ENCODE peak calls at places on chromosomes 11 and 22, in seven cellular contexts. A is tibial nerve, K is tibial artery, S is heart right ventricle, D is IMR-90, X is uterus, Z is WERI-Rb-1. M is an unnamed sample. For H3K9me3, the result is how much of the 10 kb centered on the place peaks cover.

GRCh38 chr11:116989184-116989583 is 109.0 kb downstream of the SIK3 start:
- DNase-seq in A (no peak), D (no peak), Z (no peak), K (no peak), X (no peak), S (no peak), M (no peak)

GRCh38 chr11:61948505-61948904 is 1.6 kb upstream of the BEST1 start:
- DNase-seq in K (no peak), A (no peak), X (no peak), D (no peak), S (no peak), Z (no peak), M (no peak)

GRCh38 chr11:71453021-71453910 is at the start of gene NADSYN1:
- DNase-seq in K (peak), S (peak), D (peak), X (peak), A (peak), Z (peak), M (peak)

GRCh38 chr11:126188332-126189108 is 22.9 kb downstream of the RPUSD4 start:
- DNase-seq in K (no peak), D (no peak), X (no peak), Z (no peak), A (no peak), S (no peak), M (no peak)

GRCh38 chr11:75562048-75562835 is at the start of gene SERPINH1:
- DNase-seq in A (peak), K (peak), D (peak), Z (peak), X (peak), S (peak), M (peak)

GRCh38 chr22:42376721-42377177 is 55.5 kb downstream of the NFAM1 start:
- DNase-seq in S (peak), K (peak), X (peak), Z (peak), D (peak), A (peak), M (no peak)

GRCh38 chr11:61787928-61788491 is 4.4 kb downstream of the TMEM258 start:
- DNase-seq in Z (peak), A (no peak), S (no peak), K (no peak), D (peak), X (peak), M (no peak)

GRCh38 chr22:23894710-23895598 is 771 bp downstream of the MIF start:
- DNase-seq in S (peak), K (peak), A (peak), X (peak), D (peak), Z (peak), M (peak)

GRCh38 chr11:61834278-61835004 is 6.3 kb downstream of the FADS2 start:
- DNase-seq in A (peak), Z (no peak), S (peak), D (peak), X (peak), K (peak), M (peak)

GRCh38 chr22:20738394-20739089 is 35.4 kb upstream of the SERPIND1 start:
- DNase-seq in A (no peak), D (no peak), K (no peak), S (no peak), X (no peak), Z (no peak), M (no peak)

GRCh38 chr11:45927684-45928413 is 5.4 kb downstream of the LARGE2 start:
- DNase-seq in X (no peak), D (no peak), S (no peak), Z (no peak), K (peak), A (no peak), M (no peak)

GRCh38 chr11:62267576-62267975 is 2.4 kb upstream of the SCGB2A2 start:
- DNase-seq in A (no peak), K (no peak), S (no peak), D (no peak), X (no peak), Z (no peak), M (no peak)

GRCh38 chr22:37817705-37818311 is 5.4 kb upstream of the GALR3 start:
- DNase-seq in A (peak), S (peak), K (peak), D (peak), Z (peak), X (peak), M (peak)

GRCh38 chr11:72491001-72491400 is 56.7 kb upstream of the CLPB start:
- DNase-seq in A (no peak), Z (no peak), X (no peak), S (no peak), K (no peak), D (peak), M (no peak)

GRCh38 chr11:40286137-40286536 is 1173.3 kb downstream of the LRRC4C start:
- DNase-seq in S (no peak), Z (no peak), X (no peak), K (no peak), A (no peak), D (no peak), M (no peak)

GRCh38 chr11:121514401-121514981 is 61.7 kb upstream of the SORL1-AS1 start:
- DNase-seq in K (no peak), A (no peak), S (no peak), X (no peak), Z (no peak), D (no peak), M (no peak)

GRCh38 chr11:2664331-2664730 is 35.5 kb downstream of the KCNQ1OT1 start:
- DNase-seq in A (no peak), X (no peak), Z (no peak), K (no peak), S (no peak), D (no peak), M (no peak)

GRCh38 chr11:2662430-2663299 is 37.1 kb downstream of the KCNQ1OT1 start:
- DNase-seq in A (no peak), K (no peak), X (no peak), S (no peak), D (no peak), Z (no peak), M (no peak)

GRCh38 chr11:2663506-2663905 is 36.3 kb downstream of the KCNQ1OT1 start:
- DNase-seq in S (no peak), A (no peak), X (no peak), Z (no peak), K (no peak), D (no peak), M (no peak)

GRCh38 chr11:2664886-2665746 is 34.7 kb downstream of the KCNQ1OT1 start:
- DNase-seq in Z (peak), A (no peak), D (no peak), S (no peak), X (no peak), K (no peak), M (no peak)

DNA sequence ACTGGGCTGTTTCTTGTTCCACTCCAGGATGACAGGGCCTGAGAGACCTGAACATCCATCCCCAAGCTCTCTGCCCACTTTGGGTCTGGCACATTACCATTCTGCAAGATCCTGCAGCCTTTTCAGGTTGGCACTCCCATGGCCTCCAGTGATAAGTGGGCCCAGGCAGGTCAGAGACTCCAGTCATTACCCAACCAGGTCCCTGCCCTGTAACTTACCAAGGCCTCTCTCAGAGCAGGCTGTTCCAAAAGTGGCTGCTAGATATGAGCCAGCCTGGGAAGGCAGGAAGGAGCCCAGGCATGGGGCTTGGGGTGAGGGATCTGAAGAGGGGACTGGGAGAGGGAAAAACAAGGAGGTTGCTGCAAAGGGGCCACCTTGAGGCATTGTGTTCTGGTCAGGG is 35.9 kb downstream of the KCNQ1OT1 start:
- DNase-seq in X (no peak), A (no peak), K (no peak), Z (peak), D (no peak), S (no peak), M (no peak)
- H3K9me3 ChIP-seq in X (under half), A (under half), K (under half), Z (under half), D (under half), S (under half), M (under half)

DNA sequence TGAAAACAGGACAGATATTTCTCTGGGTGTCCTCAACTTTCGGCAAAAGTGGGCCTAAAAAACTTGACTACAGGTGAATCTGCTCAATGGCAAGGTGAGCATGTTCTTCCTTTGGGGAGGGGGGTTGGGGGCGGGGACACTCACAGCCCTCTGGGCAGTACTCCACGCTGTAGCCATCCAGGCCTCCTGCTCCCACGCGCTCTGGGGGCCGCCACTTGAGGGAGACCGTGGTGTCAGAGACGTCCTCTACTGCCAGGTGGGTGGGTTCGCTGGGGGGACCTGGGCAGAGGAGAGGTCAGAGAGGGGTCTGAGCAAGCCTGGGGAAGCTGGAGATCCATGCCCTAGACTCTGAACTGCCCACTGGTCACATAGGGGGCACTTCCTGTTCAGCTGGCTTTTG is 16.8 kb downstream of the MYBPC3 start:
- DNase-seq in Z (no peak), S (no peak), A (no peak), K (no peak), X (no peak), D (no peak), M (no peak)
- H3K9me3 ChIP-seq in Z (under half), S (under half), A (under half), K (under half), X (under half), D (under half), M (under half)

GRCh38 chr11:77789061-77789730 is 31.3 kb downstream of the RSF1 start:
- DNase-seq in D (no peak), X (no peak), S (no peak), Z (no peak), K (no peak), A (no peak), M (no peak)
- H3K9me3 ChIP-seq in D (under half), X (under half), S (under half), Z (under half), K (under half), A (under half), M (under half)

GRCh38 chr11:133893381-133893780 is 48.1 kb upstream of the SPATA19 start:
- DNase-seq in X (no peak), S (no peak), K (peak), Z (no peak), A (no peak), D (no peak), M (no peak)

GRCh38 chr11:133895551-133895950 is 50.2 kb upstream of the SPATA19 start:
- DNase-seq in A (no peak), X (no peak), Z (no peak), S (no peak), K (peak), D (no peak), M (no peak)

GRCh38 chr11:133894956-133895549 is 49.7 kb upstream of the SPATA19 start:
- DNase-seq in S (no peak), Z (no peak), K (peak), A (no peak), D (no peak), X (no peak), M (no peak)

GRCh38 chr11:133892126-133892525 is 46.8 kb upstream of the SPATA19 start:
- DNase-seq in X (no peak), D (no peak), K (no peak), A (no peak), Z (no peak), S (no peak), M (no peak)

DNA sequence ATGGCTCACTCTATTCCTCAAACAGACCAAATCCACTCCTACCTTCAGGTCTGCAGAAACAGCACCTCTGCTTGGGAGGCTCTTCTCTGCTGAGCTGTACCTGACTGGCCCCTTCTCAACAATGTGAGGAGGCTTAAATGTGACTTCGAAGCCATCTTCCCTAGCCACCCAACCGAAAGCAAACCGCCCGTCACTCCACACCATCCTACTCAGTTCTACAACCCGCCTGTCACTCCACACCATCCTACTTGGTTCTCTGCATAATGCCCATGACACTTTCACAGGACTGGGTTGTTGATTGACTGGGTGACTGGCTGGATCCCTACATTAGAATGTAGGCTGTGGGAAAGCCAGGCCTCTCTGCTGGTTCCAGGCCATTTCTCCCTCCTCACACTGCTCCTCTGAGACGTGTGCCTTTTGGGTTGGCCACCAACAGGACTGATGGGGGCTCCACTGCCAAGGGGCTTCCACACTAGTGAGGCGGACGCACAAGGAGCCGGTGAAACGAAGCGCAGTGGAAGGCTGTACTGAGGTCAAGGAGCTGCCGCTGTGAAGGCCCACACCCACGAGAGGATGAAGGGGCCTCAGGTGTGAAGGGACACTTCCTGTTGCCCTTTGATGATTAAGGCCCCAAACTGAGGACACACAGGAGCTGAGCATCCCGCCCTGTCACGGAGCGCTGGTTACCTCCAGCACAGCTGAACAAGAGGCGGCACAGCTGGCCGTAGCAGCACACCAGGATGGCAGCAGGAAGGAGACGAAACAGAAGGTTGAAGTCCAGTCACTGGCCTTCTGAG is 47.5 kb upstream of the SPATA19 start:
- DNase-seq in A (no peak), Z (no peak), K (peak), X (no peak), D (no peak), S (no peak), M (no peak)
- H3K9me3 ChIP-seq in A (under half), Z (under half), K (under half), X (under half), D (under half), S (under half), M (under half)

GRCh38 chr22:47325249-47325648 is 562.8 kb downstream of the TBC1D22A start:
- DNase-seq in K (no peak), A (no peak), D (no peak), Z (no peak), S (no peak), X (no peak), M (no peak)

GRCh38 chr22:47331750-47332149 is 569.3 kb downstream of the TBC1D22A start:
- DNase-seq in A (no peak), D (no peak), X (no peak), Z (no peak), K (no peak), S (no peak), M (no peak)

GRCh38 chr22:47329727-47330653 is 567.5 kb downstream of the TBC1D22A start:
- DNase-seq in A (no peak), D (no peak), X (no peak), S (no peak), K (no peak), Z (no peak), M (no peak)

GRCh38 chr22:47327241-47327640 is 564.8 kb downstream of the TBC1D22A start:
- DNase-seq in K (no peak), S (no peak), D (no peak), A (no peak), X (no peak), Z (no peak), M (no peak)

GRCh38 chr22:47328550-47329243 is 566.2 kb downstream of the TBC1D22A start:
- DNase-seq in S (no peak), D (peak), K (no peak), X (no peak), Z (no peak), A (peak), M (no peak)
- H3K9me3 ChIP-seq in S (under half), D (under half), K (under half), X (under half), Z (under half), A (under half), M (under half)

GRCh38 chr22:16695261-16695660 is 102.7 kb upstream of the CCT8L2 start:
- DNase-seq in A (no peak), Z (no peak), K (no peak), S (no peak), D (no peak), X (no peak), M (no peak)
- H3K9me3 ChIP-seq in A (under half), Z (under half), K (under half), S (under half), D (under half), X (under half), M (under half)

GRCh38 chr22:12613199-12613598 is 2914.8 kb upstream of the OR11H1 start:
- DNase-seq in K (no peak), S (no peak), X (no peak), D (no peak), A (no peak), Z (no peak), M (no peak)
- H3K9me3 ChIP-seq in K (under half), S (under half), X (under half), D (under half), A (under half), Z (under half), M (under half)

DNA sequence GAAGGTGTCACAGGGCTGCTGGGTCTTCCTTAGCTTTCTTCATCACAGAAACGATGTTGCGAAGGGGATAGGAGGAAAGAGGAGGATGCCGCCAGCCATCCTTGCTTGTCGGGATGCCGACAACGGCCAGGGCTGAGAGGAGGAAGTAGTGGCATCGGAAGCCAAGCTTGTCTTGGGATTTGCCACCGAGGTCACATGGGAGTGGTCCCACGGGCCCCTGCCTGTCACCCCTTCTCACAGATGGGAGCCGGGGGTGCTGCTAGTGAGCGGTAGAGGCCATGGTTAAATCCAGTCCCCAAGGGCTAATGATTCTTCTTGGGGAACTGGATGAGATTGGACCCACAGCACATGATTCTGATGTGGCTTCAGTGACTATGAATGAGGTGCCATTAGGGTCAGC is 1375.8 kb downstream of the BRD1 start:
- DNase-seq in S (no peak), Z (no peak), A (no peak), K (peak), D (no peak), X (no peak), M (no peak)
- H3K9me3 ChIP-seq in S (under half), Z (under half), A (under half), K (under half), D (under half), X (under half), M (under half)

DNA sequence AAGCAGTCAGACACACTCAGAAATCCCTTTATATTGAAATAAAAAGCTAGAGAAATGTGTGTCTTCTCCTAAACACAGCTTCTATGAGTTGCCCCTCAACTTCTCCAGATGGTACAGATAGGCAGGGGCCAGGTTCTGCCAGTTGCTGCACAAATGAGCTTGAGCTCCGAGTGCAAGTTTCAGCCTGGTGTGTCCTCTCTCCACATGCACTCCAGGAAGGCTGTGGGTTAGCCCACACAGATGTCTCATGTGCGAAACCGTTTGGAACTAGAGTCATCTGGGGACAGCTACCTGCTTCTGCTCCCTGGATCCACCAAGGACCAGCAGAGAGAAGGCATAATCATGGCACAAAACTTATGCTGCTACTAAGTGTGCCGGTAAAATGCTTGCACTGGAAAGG is 812.6 kb downstream of the OPCML start:
- DNase-seq in S (no peak), X (no peak), K (no peak), D (no peak), Z (no peak), A (no peak), M (no peak)
- H3K9me3 ChIP-seq in S (under half), X (under half), K (under half), D (under half), Z (under half), A (under half), M (under half)

M was measured in T-helper 17 cell.